ENCODE peak calls at places on chromosomes 7 and 10, in six cellular contexts. S, C, H, I, F and P are unnamed samples.

GRCh38 chr10:52956451-52956850 is 183.9 kb upstream of the MBL2 start:
- DNase-seq in C (no peak), F (no peak), S (no peak), H (no peak), I (no peak), P (no peak)

GRCh38 chr10:46304671-46305429 is 18.1 kb downstream of the ANTXRL start:
- DNase-seq in F (no peak), S (no peak), C (no peak), H (no peak), I (no peak), P (no peak)

GRCh38 chr7:84372712-84373111 is 178.1 kb upstream of the SEMA3A start:
- DNase-seq in C (no peak), F (no peak), I (no peak), S (no peak), H (no peak), P (no peak)

GRCh38 chr10:44965104-44965503 is 5.5 kb downstream of the RASSF4 start:
- DNase-seq in S (no peak), F (no peak), H (no peak), C (no peak), I (no peak), P (no peak)

GRCh38 chr7:75869776-75870379 is 9.0 kb upstream of the RHBDD2 start:
- DNase-seq in S (no peak), C (no peak), I (no peak), F (no peak), H (no peak), P (no peak)

GRCh38 chr7:17770710-17771375 is 169.5 kb downstream of the SNX13 start:
- DNase-seq in S (no peak), H (no peak), C (no peak), F (peak; percentile 58), I (peak; percentile 88), P (peak; percentile 78)

GRCh38 chr10:51895209-51895608 is 195.8 kb upstream of the CSTF2T start:
- DNase-seq in I (no peak), F (no peak), C (no peak), H (no peak), S (no peak), P (no peak)

GRCh38 chr7:42189535-42189934 is 47.5 kb downstream of the GLI3 start:
- DNase-seq in I (no peak), C (no peak), S (no peak), H (peak; percentile 55), F (no peak), P (no peak)

GRCh38 chr7:21256310-21256877 is 171.5 kb upstream of the SP4 start:
- DNase-seq in F (peak; percentile 49), H (peak; percentile 62), S (no peak), C (no peak), I (peak; percentile 18), P (peak; percentile 77)

GRCh38 chr10:76036410-76036940 is 605.1 kb downstream of the LRMDA start:
- DNase-seq in F (peak; percentile 17), S (peak; percentile 7), H (peak; percentile 57), I (peak; percentile 79), C (no peak), P (peak; percentile 77)

GRCh38 chr10:122986340-122986739 is 6.1 kb downstream of the PSTK start:
- DNase-seq in C (no peak), I (no peak), S (no peak), H (no peak), F (no peak), P (no peak)

GRCh38 chr10:88725798-88726197 is 19.7 kb downstream of the LIPK start:
- DNase-seq in C (no peak), F (no peak), I (peak; percentile 61), H (no peak), S (no peak), P (peak; percentile 61)

GRCh38 chr10:70664702-70665195 is 7.6 kb upstream of the ADAMTS14 start:
- DNase-seq in F (peak; percentile 38), I (peak; percentile 15), S (peak; percentile 88), H (no peak), C (no peak), P (no peak)

GRCh38 chr7:65438593-65438992 is 64.9 kb downstream of the ZNF92 start:
- DNase-seq in S (no peak), H (peak; percentile 75), I (no peak), F (no peak), C (no peak), P (no peak)

GRCh38 chr10:100642295-100642994 is 102.9 kb upstream of the PAX2 start:
- DNase-seq in F (no peak), H (no peak), I (no peak), S (no peak), C (no peak), P (no peak)

GRCh38 chr7:34320926-34321609 is 336.9 kb upstream of the NPSR1 start:
- DNase-seq in H (peak; percentile 79), C (no peak), I (peak; percentile 73), S (peak; percentile 16), F (peak; percentile 69), P (peak; percentile 81)

GRCh38 chr10:33421789-33422188 is 87.3 kb upstream of the NRP1 start:
- DNase-seq in F (no peak), S (peak; percentile 50), I (no peak), H (peak; percentile 18), C (no peak), P (no peak)

GRCh38 chr7:7765422-7765821 is 47.0 kb upstream of the RPA3 start:
- DNase-seq in C (no peak), F (no peak), I (no peak), S (no peak), H (no peak), P (no peak)

GRCh38 chr7:109956916-109957315 is 1134.0 kb upstream of the LRRN3 start:
- DNase-seq in C (no peak), I (no peak), H (no peak), F (no peak), S (no peak), P (no peak)

GRCh38 chr7:8125680-8126444 is 136.1 kb downstream of the ICA1 start:
- DNase-seq in H (no peak), C (peak; percentile 63), F (no peak), I (peak; percentile 70), S (no peak), P (peak; percentile 91)

GRCh38 chr10:109933984-109934565 is 10.8 kb upstream of the XPNPEP1 start:
- DNase-seq in H (no peak), F (no peak), C (no peak), S (no peak), I (peak; percentile 53), P (peak; percentile 98)

GRCh38 chr7:4255336-4255735 is 426.8 kb upstream of the FOXK1 start:
- DNase-seq in I (no peak), C (no peak), H (no peak), F (no peak), S (no peak), P (no peak)

GRCh38 chr10:51700228-51700835 is 937 bp upstream of the CSTF2T start:
- DNase-seq in H (no peak), I (no peak), S (no peak), C (no peak), F (no peak), P (no peak)

GRCh38 chr10:62681211-62681940 is 123.1 kb upstream of the ADO start:
- DNase-seq in I (peak; percentile 77), C (peak; percentile 74), S (no peak), F (no peak), H (no peak), P (no peak)

GRCh38 chr7:142440219-142441073 is 182.6 kb upstream of the PRSS58 start:
- DNase-seq in S (no peak), H (peak; percentile 35), I (no peak), F (no peak), C (no peak), P (peak; percentile 19)

GRCh38 chr10:130194194-130194990 is 58.2 kb downstream of the GLRX3 start:
- DNase-seq in S (no peak), H (no peak), C (no peak), F (no peak), I (no peak), P (no peak)

GRCh38 chr10:28971255-28971654 is 293.9 kb downstream of the BAMBI start:
- DNase-seq in I (no peak), H (no peak), F (no peak), C (no peak), S (no peak), P (no peak)

GRCh38 chr10:784759-785538 is 95.5 kb upstream of the DIP2C start:
- DNase-seq in I (peak; percentile 42), H (peak; percentile 76), S (peak; percentile 30), C (peak; percentile 21), F (peak; percentile 55), P (peak; percentile 76)

GRCh38 chr7:917255-918117 is 37.0 kb downstream of the ADAP1 start:
- DNase-seq in C (no peak), S (no peak), F (no peak), H (no peak), I (no peak), P (no peak)

GRCh38 chr10:100984670-100985177 is 2.6 kb downstream of the MRPL43 start:
- DNase-seq in I (no peak), F (no peak), S (no peak), C (no peak), H (no peak), P (no peak)